ENCODE peak calls at places on chromosomes 2 and 18, in ten cellular contexts. D is transverse colon, U is upper lobe of left lung, E is esophagus squamous epithelium, C is stomach, W is K562, S is testis, L is IMR-90, Y is right lobe of liver, B is body of pancreas. N is an unnamed sample.
A peak's percentile ranks its signal among the peaks of the same experiment; 100 is the strongest.

GRCh38 chr2:80190166-80190565 is 114.4 kb downstream of the LRRTM1 start:
- DNase-seq in Y (no peak), E (no peak), B (no peak), W (no peak), S (no peak), U (no peak), L (no peak), C (no peak), D (no peak), N (no peak)

GRCh38 chr2:230443540-230443939 is 27.5 kb downstream of the SP100 start:
- DNase-seq in B (no peak), E (no peak), Y (no peak), W (no peak), U (no peak), C (no peak), L (peak; percentile 78), D (no peak), S (no peak), N (no peak)

GRCh38 chr18:31302991-31303390 is 15.0 kb upstream of the DSG1 start:
- DNase-seq in C (no peak), E (no peak), D (no peak), Y (no peak), L (peak; percentile 8), B (no peak), U (no peak), S (no peak), W (no peak), N (no peak)

GRCh38 chr2:8939486-8940114 is 63.9 kb downstream of the MBOAT2 start:
- DNase-seq in W (no peak), E (no peak), B (no peak), L (no peak), D (no peak), C (no peak), Y (no peak), S (no peak), U (no peak), N (no peak)

GRCh38 chr2:160299540-160299939 is 99.5 kb upstream of the ITGB6 start:
- DNase-seq in B (no peak), U (no peak), L (peak; percentile 73), E (no peak), C (no peak), W (no peak), D (no peak), S (no peak), Y (no peak), N (no peak)

GRCh38 chr18:13537022-13537780 is 189.2 kb downstream of the FAM210A start:
- DNase-seq in L (no peak), Y (no peak), B (no peak), D (no peak), W (no peak), U (no peak), C (no peak), S (no peak), E (no peak), N (no peak)

GRCh38 chr2:98749053-98749450 is 18.1 kb upstream of the MGAT4A start:
- DNase-seq in C (no peak), B (no peak), W (no peak), E (no peak), U (peak; percentile 56), Y (no peak), S (no peak), D (peak; percentile 26), L (no peak), N (no peak)

GRCh38 chr2:18171191-18172139 is 293.0 kb downstream of the KCNS3 start:
- DNase-seq in U (peak; percentile 54), E (no peak), B (peak; percentile 25), D (peak; percentile 8), L (peak; percentile 65), C (no peak), Y (no peak), W (no peak), S (no peak), N (no peak)

GRCh38 chr2:74856599-74856998 is 22.7 kb downstream of the HK2 start:
- DNase-seq in S (no peak), E (no peak), C (no peak), U (no peak), Y (no peak), B (no peak), W (no peak), D (no peak), L (no peak), N (no peak)

GRCh38 chr2:74857215-74857614 is 23.3 kb downstream of the HK2 start:
- DNase-seq in Y (no peak), L (no peak), D (no peak), E (no peak), U (no peak), W (no peak), C (no peak), S (no peak), B (no peak), N (no peak)

GRCh38 chr2:74860079-74860478 is 26.2 kb downstream of the HK2 start:
- DNase-seq in C (no peak), E (no peak), S (no peak), Y (no peak), W (no peak), D (no peak), U (no peak), B (no peak), L (no peak), N (no peak)

GRCh38 chr2:74856004-74856578 is 22.2 kb downstream of the HK2 start:
- DNase-seq in D (peak; percentile 67), U (peak; percentile 88), S (no peak), Y (no peak), L (no peak), C (peak; percentile 60), B (no peak), E (no peak), W (no peak), N (peak; percentile 72)

DNA sequence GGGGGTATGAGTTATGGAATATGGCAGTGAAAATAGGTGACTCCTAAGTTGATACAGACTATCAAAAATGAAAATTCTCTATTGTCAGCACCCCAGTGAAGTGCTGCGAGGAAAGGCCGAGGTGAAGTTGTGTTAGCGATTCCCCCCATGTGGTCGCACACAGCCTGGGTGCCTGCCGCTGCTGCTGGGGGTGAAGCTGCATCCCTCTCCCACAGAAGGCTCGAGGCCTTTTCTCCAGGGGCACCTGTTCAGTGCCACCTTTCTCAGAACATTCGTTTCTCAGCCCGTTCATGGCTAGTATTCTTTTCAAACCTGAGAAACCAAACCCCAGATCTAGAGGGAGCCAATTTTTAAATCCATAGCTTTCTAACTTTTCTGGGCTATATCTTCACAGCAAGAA is 23.8 kb downstream of the HK2 start:
- DNase-seq in S (no peak), L (no peak), Y (no peak), U (no peak), E (no peak), W (no peak), C (no peak), D (no peak), B (no peak), N (no peak)
- H3K4me3 ChIP-seq in S (no peak overlapping the region), L (no peak overlapping the region), Y (no peak overlapping the region), U (no peak overlapping the region), E (no peak overlapping the region), W (no peak overlapping the region), C (no peak overlapping the region), D (no peak overlapping the region), B (no peak overlapping the region), N (no peak overlapping the region)

DNA sequence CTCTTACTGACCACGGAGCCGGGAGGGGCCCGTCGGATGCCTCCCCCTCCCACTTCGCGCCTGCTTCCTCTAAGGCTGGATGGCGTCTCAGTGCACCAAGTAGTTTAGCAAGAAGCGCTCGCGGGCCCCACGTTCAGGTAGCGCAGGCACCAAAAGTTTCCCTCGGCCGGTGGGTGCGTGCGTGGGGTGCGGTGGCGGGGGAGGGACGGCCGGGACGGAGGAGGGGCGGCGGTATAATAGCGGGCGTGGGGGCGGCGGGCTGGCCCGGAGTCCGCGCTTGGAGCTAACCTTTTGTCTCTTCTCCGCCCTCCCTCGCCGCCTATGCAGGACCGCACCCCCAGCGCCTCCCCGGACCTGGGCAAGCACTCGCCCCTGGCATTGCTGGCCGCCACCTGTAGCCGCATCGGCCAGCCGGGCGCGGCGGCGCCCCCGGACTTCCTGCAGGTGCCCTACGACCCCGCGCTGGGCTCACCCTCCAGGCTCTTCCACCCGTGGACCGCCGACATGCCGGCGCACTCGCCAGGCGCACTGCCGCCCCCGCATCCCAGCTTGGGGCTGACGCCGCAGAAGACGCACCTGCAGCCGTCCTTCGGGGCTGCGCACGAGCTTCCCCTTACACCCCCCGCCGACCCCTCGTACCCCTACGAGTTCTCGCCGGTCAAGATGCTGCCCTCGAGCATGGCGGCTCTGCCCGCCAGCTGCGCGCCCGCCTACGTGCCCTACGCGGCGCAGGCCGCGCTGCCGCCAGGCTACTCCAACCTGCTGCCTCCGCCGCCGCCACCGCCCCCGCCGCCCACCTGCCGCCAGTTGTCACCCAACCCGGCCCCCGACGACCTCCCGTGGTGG is 1.0 kb downstream of the SP5 start:
- DNase-seq in S (no peak), Y (peak; percentile 47), D (peak; percentile 13), B (peak; percentile 16), E (no peak), W (no peak), L (no peak), C (peak; percentile 52), U (no peak), N (peak; percentile 53)
- H3K27me3 ChIP-seq in S (no peaks in the 10 kb centered on the region), Y (no peaks in the 10 kb centered on the region), D (peaks cover 96% of the 10 kb centered on the region), B (peaks cover 19% of the 10 kb centered on the region), E (no peaks in the 10 kb centered on the region), W (no peaks in the 10 kb centered on the region), L (peaks cover 71% of the 10 kb centered on the region), C (peaks cover 94% of the 10 kb centered on the region), U (peaks cover 48% of the 10 kb centered on the region), N (peaks cover 40% of the 10 kb centered on the region)

GRCh38 chr2:26642437-26642836 is 1.3 kb upstream of the CIB4 start:
- DNase-seq in B (no peak), C (no peak), L (no peak), E (no peak), D (no peak), S (no peak), Y (no peak), W (no peak), U (no peak), N (no peak)

GRCh38 chr2:26637811-26638310 is 3.3 kb downstream of the CIB4 start:
- DNase-seq in U (no peak), S (no peak), Y (no peak), D (no peak), E (no peak), L (no peak), W (no peak), C (no peak), B (peak; percentile 2), N (peak; percentile 32)

GRCh38 chr2:26640781-26641564 is at the start of gene CIB4:
- DNase-seq in L (no peak), D (no peak), Y (no peak), B (peak; percentile 81), U (peak; percentile 42), S (no peak), C (peak; percentile 20), E (no peak), W (no peak), N (peak; percentile 25)

GRCh38 chr2:26639685-26640240 is 1.4 kb downstream of the CIB4 start:
- DNase-seq in S (no peak), D (no peak), U (no peak), E (no peak), W (no peak), Y (no peak), C (peak; percentile 17), L (no peak), B (peak; percentile 2), N (peak; percentile 19)

DNA sequence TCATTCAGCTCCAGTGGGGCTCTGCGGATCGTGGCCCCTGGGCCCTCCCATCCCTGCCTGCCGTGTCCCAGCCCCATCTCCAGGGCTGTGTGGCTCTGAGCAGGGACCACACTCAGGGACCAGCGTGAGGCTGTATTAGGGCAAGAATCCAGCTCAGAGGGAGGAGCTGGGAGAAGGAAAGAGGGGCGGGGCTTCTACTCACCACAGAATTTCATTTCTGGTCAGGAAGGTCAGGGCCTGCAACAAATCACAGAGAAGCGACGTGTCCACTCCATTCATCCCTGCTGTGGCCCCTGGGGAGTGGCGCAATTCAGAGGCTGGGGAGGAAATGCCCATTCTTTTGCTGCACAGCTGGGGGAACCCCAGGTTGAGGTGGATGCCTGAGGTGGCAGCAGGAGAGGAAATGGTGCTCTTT is 828 bp downstream of the CIB4 start:
- DNase-seq in L (peak; percentile 39), Y (no peak), W (no peak), U (peak; percentile 40), D (peak; percentile 29), B (peak; percentile 34), S (no peak), E (no peak), C (peak; percentile 28), N (no peak)
- TF ChIP-seq POLR2A in L (no peak), Y (no peak), W (no peak), U (no peak), D (no peak), B (no peak), S (no peak), E (no peak), C (no peak), N (no peak)

GRCh38 chr18:12059334-12060181 is 34.1 kb upstream of the ANKRD62 start:
- DNase-seq in W (no peak), S (no peak), E (no peak), B (no peak), C (no peak), L (no peak), U (no peak), D (no peak), Y (no peak), N (no peak)

GRCh38 chr18:12060182-12060870 is 33.3 kb upstream of the ANKRD62 start:
- DNase-seq in C (no peak), B (no peak), U (no peak), D (no peak), W (no peak), L (no peak), S (no peak), E (no peak), Y (no peak), N (no peak)

GRCh38 chr18:12062974-12063373 is 30.7 kb upstream of the ANKRD62 start:
- DNase-seq in U (no peak), L (no peak), C (no peak), B (no peak), S (no peak), D (no peak), W (no peak), Y (no peak), E (no peak), N (no peak)

GRCh38 chr18:12064086-12064763 is 29.4 kb upstream of the ANKRD62 start:
- DNase-seq in D (no peak), E (no peak), L (no peak), C (no peak), S (no peak), U (no peak), W (no peak), B (no peak), Y (no peak), N (no peak)

DNA sequence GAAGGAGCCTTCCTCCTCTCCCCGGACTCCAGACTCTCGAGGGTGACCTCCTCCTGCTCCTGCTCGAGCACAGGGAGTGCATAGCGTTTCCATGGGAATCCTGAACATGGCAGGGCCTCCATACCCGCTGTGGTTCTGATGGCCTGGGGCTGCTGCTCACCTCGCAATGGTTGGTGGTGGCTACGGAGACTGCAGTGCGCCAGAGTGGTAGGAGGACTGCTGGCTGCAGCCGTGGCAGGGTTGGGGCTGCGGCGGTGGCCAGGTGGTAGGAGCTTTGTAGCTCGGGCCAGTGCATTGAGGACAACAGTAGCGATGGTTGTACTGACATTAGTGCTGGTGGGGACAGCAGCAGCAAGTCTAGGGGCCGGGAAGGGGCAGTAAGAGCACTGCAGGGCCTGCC is 32.0 kb upstream of the ANKRD62 start:
- DNase-seq in C (no peak), W (no peak), S (no peak), D (no peak), B (no peak), E (no peak), Y (no peak), U (no peak), L (no peak), N (no peak)
- H3K4me3 ChIP-seq in C (no peak overlapping the region), W (no peak overlapping the region), S (no peak overlapping the region), D (no peak overlapping the region), B (no peak overlapping the region), E (no peak overlapping the region), Y (no peak overlapping the region), U (no peak overlapping the region), L (no peak overlapping the region), N (no peak overlapping the region)